ENCODE peak calls at places on chromosomes 13 and 19, in six cellular contexts. M is amygdala; Z is T-helper 17 cell; X is NCI-H2081; C is naive thymus-derived CD8-positive, alpha-beta T cell; N is HS-27A. F is an unnamed sample.

GRCh38 chr19:34126966-34127365 is 45.3 kb upstream of the LSM14A start:
- DNase-seq in N (no peak), M (no peak), X (no peak), Z (no peak), C (no peak), F (no peak)

GRCh38 chr19:19745496-19746285 is 12.8 kb upstream of the ZNF14 start:
- DNase-seq in N (no peak), C (no peak), M (no peak), Z (no peak), X (no peak), F (no peak)

GRCh38 chr19:4302238-4302630 is at the start of gene TMIGD2:
- DNase-seq in X (no peak), N (no peak), C (peak), Z (no peak), M (no peak), F (no peak)

GRCh38 chr13:33152389-33152788 is 133.2 kb downstream of the STARD13 start:
- DNase-seq in C (no peak), Z (no peak), X (no peak), M (no peak), N (no peak), F (no peak)

GRCh38 chr19:13830761-13831481 is 35.7 kb downstream of the ZSWIM4 start:
- DNase-seq in M (no peak), X (no peak), N (no peak), Z (no peak), C (no peak), F (no peak)

GRCh38 chr13:49512578-49512977 is 16.8 kb downstream of the PHF11 start:
- DNase-seq in N (no peak), M (no peak), C (no peak), Z (no peak), X (no peak), F (no peak)

GRCh38 chr19:43606569-43607229 is 5.2 kb upstream of the SRRM5 start:
- DNase-seq in M (no peak), N (no peak), X (peak), Z (no peak), C (no peak), F (no peak)

GRCh38 chr13:51858433-51859247 is 3.1 kb upstream of the CCDC70 start:
- DNase-seq in N (no peak), M (no peak), X (no peak), Z (no peak), C (no peak), F (no peak)

GRCh38 chr13:106490177-106490576 is 45.3 kb downstream of the EFNB2 start:
- DNase-seq in C (no peak), M (no peak), X (no peak), N (no peak), Z (no peak), F (no peak)

GRCh38 chr13:25679936-25680335 is 308.2 kb downstream of the ATP8A2 start:
- DNase-seq in C (no peak), Z (no peak), M (no peak), N (no peak), X (no peak), F (no peak)

GRCh38 chr19:49098795-49099194 is 13.5 kb downstream of the SNRNP70 start:
- DNase-seq in Z (no peak), X (no peak), C (no peak), M (no peak), N (no peak), F (no peak)

GRCh38 chr19:6481541-6482342 is at the start of gene DENND1C:
- DNase-seq in X (no peak), N (no peak), Z (no peak), C (peak), M (no peak), F (peak)

GRCh38 chr19:16371540-16371986 is 46.9 kb downstream of the KLF2 start:
- DNase-seq in Z (peak), C (peak), M (no peak), N (no peak), X (no peak), F (peak)

GRCh38 chr13:80881495-80882482 is 540.9 kb upstream of the SPRY2 start:
- DNase-seq in M (no peak), N (no peak), C (no peak), Z (no peak), X (no peak), F (no peak)

GRCh38 chr13:111658150-111659100 is 338.0 kb downstream of the TEX29 start:
- DNase-seq in X (peak), M (no peak), C (no peak), N (no peak), Z (no peak), F (no peak)

GRCh38 chr19:1690570-1691307 is 38.3 kb upstream of the TCF3 start:
- DNase-seq in C (peak), M (no peak), N (no peak), X (no peak), Z (no peak), F (peak)

GRCh38 chr19:52936151-52936957 is 13.1 kb upstream of the ZNF888 start:
- DNase-seq in Z (no peak), M (no peak), N (no peak), X (no peak), C (no peak), F (no peak)

GRCh38 chr13:109380457-109380856 is 405.9 kb downstream of the IRS2 start:
- DNase-seq in C (no peak), X (no peak), M (no peak), N (no peak), Z (no peak), F (no peak)

GRCh38 chr13:111911141-111911720 is 155.7 kb upstream of the SOX1 start:
- DNase-seq in M (no peak), N (no peak), Z (no peak), C (no peak), X (no peak), F (no peak)

GRCh38 chr13:113747291-113747833 is 11.7 kb upstream of the TMEM255B start:
- DNase-seq in Z (no peak), N (no peak), C (no peak), M (no peak), X (no peak), F (no peak)

GRCh38 chr13:99353836-99354235 is 46.6 kb upstream of the GPR183 start:
- DNase-seq in C (no peak), M (no peak), N (no peak), X (no peak), Z (no peak), F (no peak)

GRCh38 chr19:54430306-54431254 is 15.3 kb downstream of the TTYH1 start:
- DNase-seq in N (no peak), M (peak), C (peak), X (no peak), Z (peak), F (peak)

GRCh38 chr13:41547253-41548000 is 90.1 kb downstream of the RGCC start:
- DNase-seq in N (no peak), X (no peak), C (no peak), Z (no peak), M (peak), F (no peak)

GRCh38 chr19:35529241-35530218 is 1.4 kb upstream of the SBSN start:
- DNase-seq in N (no peak), Z (no peak), X (no peak), M (no peak), C (no peak), F (no peak)

GRCh38 chr19:3663838-3664237 is 36.4 kb downstream of the PIP5K1C start:
- DNase-seq in X (no peak), M (no peak), C (no peak), N (no peak), Z (no peak), F (no peak)

GRCh38 chr13:61414136-61414535 is 1.5 kb downstream of the PCDH20 start:
- DNase-seq in C (no peak), Z (no peak), X (no peak), N (no peak), M (no peak), F (no peak)

GRCh38 chr19:5345895-5346386 is 5.3 kb upstream of the PTPRS start:
- DNase-seq in X (no peak), N (no peak), C (no peak), M (no peak), Z (no peak), F (no peak)

GRCh38 chr19:6425732-6426686 is 1.4 kb upstream of the KHSRP start:
- DNase-seq in C (no peak), M (no peak), X (no peak), Z (no peak), N (no peak), F (no peak)

GRCh38 chr13:106503272-106503671 is 32.2 kb downstream of the EFNB2 start:
- DNase-seq in Z (no peak), N (no peak), C (no peak), M (no peak), X (no peak), F (no peak)

GRCh38 chr19:57269515-57270250 is 10.6 kb upstream of the ZNF460 start:
- DNase-seq in X (no peak), N (no peak), Z (no peak), M (no peak), C (no peak), F (no peak)

GRCh38 chr19:36009220-36009619 is 607 bp upstream of the SYNE4 start:
- DNase-seq in M (peak), X (peak), Z (peak), C (peak), N (no peak), F (no peak)

GRCh38 chr13:26011996-26012688 is 39.7 kb downstream of the SHISA2 start:
- DNase-seq in N (no peak), C (peak), X (no peak), Z (no peak), M (no peak), F (peak)

GRCh38 chr13:32811297-32811800 is 204.9 kb upstream of the KL start:
- DNase-seq in C (peak), X (no peak), Z (no peak), N (no peak), M (no peak), F (no peak)

GRCh38 chr13:102020611-102021216 is 381.1 kb downstream of the FGF14 start:
- DNase-seq in N (no peak), Z (no peak), C (no peak), X (no peak), M (no peak), F (no peak)

GRCh38 chr13:47929156-47929555 is 71.9 kb downstream of the SUCLA2 start:
- DNase-seq in X (no peak), C (no peak), M (no peak), Z (no peak), N (no peak), F (no peak)

GRCh38 chr19:31553112-31553843 is 204.0 kb upstream of the TSHZ3 start:
- DNase-seq in M (no peak), X (no peak), Z (no peak), N (no peak), C (no peak), F (no peak)

GRCh38 chr19:18233224-18233825 is 7.1 kb upstream of the PDE4C start:
- DNase-seq in Z (peak), M (no peak), X (no peak), N (no peak), C (peak), F (peak)

F was measured in T-helper 2 cell.